ENCODE peak calls at places on chromosomes 4 and X, in seven cellular contexts. V is mesothelial cell of epicardium; Q is GM03348; K is body of pancreas; Z is stimulated activated CD8-positive, alpha-beta memory T cell treated with anti-CD3 and anti-CD28 coated beads, Interleukin-15, amount 100 ng/mL, for 24 hours; E is HS-27A; G is upper lobe of left lung. N is an unnamed sample.

GRCh38 chrX:139106111-139106510 is 394.6 kb upstream of the FGF13 start:
- DNase-seq in Z (no peak), Q (peak), G (no peak), E (no peak), V (no peak), K (no peak), N (peak)

GRCh38 chr4:3257691-3258482 is 8.9 kb downstream of the MSANTD1 start:
- DNase-seq in Q (peak), Z (no peak), G (peak), E (no peak), K (no peak), V (peak), N (peak)

GRCh38 chr4:176193126-176193525 is 2.3 kb downstream of the SPATA4 start:
- DNase-seq in E (no peak), G (no peak), Q (peak), V (no peak), K (no peak), Z (no peak), N (no peak)

GRCh38 chr4:71709961-71710360 is 73.9 kb downstream of the GC start:
- DNase-seq in E (no peak), Z (no peak), G (no peak), K (no peak), Q (no peak), V (no peak), N (no peak)

GRCh38 chrX:73127700-73128241 is 48.5 kb upstream of the PABPC1L2A start:
- DNase-seq in Z (no peak), Q (peak), K (peak), E (no peak), G (peak), V (no peak), N (peak)

GRCh38 chr4:15513545-15513944 is 43.9 kb downstream of the CC2D2A start:
- DNase-seq in K (no peak), Q (no peak), Z (no peak), G (no peak), E (no peak), V (no peak), N (no peak)

GRCh38 chr4:74919783-74920182 is 13.1 kb upstream of the PARM1 start:
- DNase-seq in Z (no peak), G (no peak), V (no peak), Q (no peak), K (no peak), E (no peak), N (no peak)

GRCh38 chr4:139085141-139085540 is 69.6 kb downstream of the NOCT start:
- DNase-seq in Q (peak), Z (no peak), K (no peak), E (no peak), G (no peak), V (no peak), N (no peak)

GRCh38 chr4:132059227-132059626 is 1089.9 kb upstream of the PCDH10 start:
- DNase-seq in Q (no peak), E (no peak), V (no peak), K (no peak), G (no peak), Z (no peak), N (no peak)

GRCh38 chr4:124060261-124060918 is 652.1 kb downstream of the ANKRD50 start:
- DNase-seq in G (no peak), Q (peak), Z (no peak), V (no peak), E (no peak), K (no peak), N (peak)

GRCh38 chrX:140980271-140980670 is 22.1 kb upstream of the SPANXB1 start:
- DNase-seq in Q (no peak), Z (no peak), V (no peak), G (no peak), K (no peak), E (no peak), N (no peak)

GRCh38 chr4:10421344-10422055 is 35.7 kb downstream of the ZNF518B start:
- DNase-seq in G (no peak), K (no peak), V (no peak), Z (no peak), Q (no peak), E (no peak), N (no peak)

GRCh38 chrX:56788717-56789122 is 59.7 kb downstream of the NBDY start:
- DNase-seq in E (no peak), Q (no peak), G (no peak), K (no peak), V (no peak), Z (no peak), N (no peak)

GRCh38 chr4:175373031-175373430 is 439.0 kb downstream of the GPM6A start:
- DNase-seq in Q (no peak), Z (no peak), E (no peak), K (no peak), V (no peak), G (no peak), N (no peak)

GRCh38 chrX:8586953-8587352 is 122.3 kb downstream of the VCX3B start:
- DNase-seq in K (no peak), E (no peak), V (no peak), Q (no peak), Z (no peak), G (no peak), N (no peak)

GRCh38 chr4:139956436-139957107 is 197.4 kb downstream of the MAML3 start:
- DNase-seq in V (no peak), Z (no peak), K (no peak), Q (no peak), G (no peak), E (no peak), N (no peak)

GRCh38 chr4:74418063-74418670 is 26.8 kb upstream of the AREG start:
- DNase-seq in Q (peak), K (no peak), Z (no peak), V (no peak), G (no peak), E (peak), N (no peak)

GRCh38 chr4:175807596-175807995 is 4.5 kb downstream of the GPM6A start:
- DNase-seq in E (no peak), K (no peak), Z (no peak), Q (no peak), G (no peak), V (no peak), N (no peak)

N was measured in islet precursor cell.